ENCODE peak calls at places on chromosomes 12 and 14, in five cellular contexts. W, B, U, P and V are unnamed samples.

GRCh38 chr12:59834659-59835474 is 239.0 kb downstream of the SLC16A7 start:
- DNase-seq in W (peak), B (no peak), U (peak), P (no peak), V (peak)

GRCh38 chr12:128727999-128728398 is 95.8 kb downstream of the SLC15A4 start:
- DNase-seq in W (no peak), B (no peak), U (peak), P (no peak), V (no peak)

GRCh38 chr14:36057452-36058142 is 118.9 kb downstream of the PTCSC3 start:
- DNase-seq in W (no peak), B (no peak), U (no peak), P (no peak), V (peak)

GRCh38 chr12:47079365-47079893 is at the start of gene PCED1B:
- DNase-seq in W (no peak), B (no peak), U (peak), P (no peak), V (peak)

GRCh38 chr12:11969437-11970154 is 101.1 kb upstream of the BCL2L14 start:
- DNase-seq in W (peak), B (peak), U (no peak), P (no peak), V (no peak)

GRCh38 chr14:99252940-99253868 is 18.8 kb downstream of the BCL11B start:
- DNase-seq in W (no peak), B (no peak), U (no peak), P (no peak), V (peak)

GRCh38 chr12:132057691-132058090 is 86.4 kb downstream of the DDX51 start:
- DNase-seq in W (no peak), B (no peak), U (no peak), P (no peak), V (no peak)

GRCh38 chr12:52924764-52925716 is 20.2 kb upstream of the KRT8 start:
- DNase-seq in W (no peak), B (no peak), U (peak), P (no peak), V (no peak)

GRCh38 chr14:32561520-32561919 is 232.4 kb downstream of the AKAP6 start:
- DNase-seq in W (no peak), B (no peak), U (no peak), P (no peak), V (no peak)

GRCh38 chr14:40003773-40004172 is 571.5 kb upstream of the FBXO33 start:
- DNase-seq in W (no peak), B (no peak), U (no peak), P (no peak), V (no peak)

GRCh38 chr12:58249610-58250009 is 308.2 kb downstream of the ATP23 start:
- DNase-seq in W (no peak), B (no peak), U (no peak), P (no peak), V (no peak)

GRCh38 chr12:46608431-46609280 is 217.1 kb downstream of the SLC38A4 start:
- DNase-seq in W (no peak), B (no peak), U (no peak), P (no peak), V (no peak)

GRCh38 chr12:64590183-64590582 is 20.1 kb upstream of the RASSF3 start:
- DNase-seq in W (no peak), B (no peak), U (no peak), P (no peak), V (no peak)

GRCh38 chr14:21072102-21072501 is 2.0 kb downstream of the ARHGEF40 start:
- DNase-seq in W (no peak), B (no peak), U (no peak), P (no peak), V (no peak)

GRCh38 chr14:41604793-41605534 is 1.7 kb upstream of the LRFN5 start:
- DNase-seq in W (peak), B (no peak), U (no peak), P (no peak), V (peak)

GRCh38 chr14:66507181-66507721 is 696 bp upstream of the GPHN start:
- DNase-seq in W (peak), B (no peak), U (no peak), P (no peak), V (no peak)

DNA sequence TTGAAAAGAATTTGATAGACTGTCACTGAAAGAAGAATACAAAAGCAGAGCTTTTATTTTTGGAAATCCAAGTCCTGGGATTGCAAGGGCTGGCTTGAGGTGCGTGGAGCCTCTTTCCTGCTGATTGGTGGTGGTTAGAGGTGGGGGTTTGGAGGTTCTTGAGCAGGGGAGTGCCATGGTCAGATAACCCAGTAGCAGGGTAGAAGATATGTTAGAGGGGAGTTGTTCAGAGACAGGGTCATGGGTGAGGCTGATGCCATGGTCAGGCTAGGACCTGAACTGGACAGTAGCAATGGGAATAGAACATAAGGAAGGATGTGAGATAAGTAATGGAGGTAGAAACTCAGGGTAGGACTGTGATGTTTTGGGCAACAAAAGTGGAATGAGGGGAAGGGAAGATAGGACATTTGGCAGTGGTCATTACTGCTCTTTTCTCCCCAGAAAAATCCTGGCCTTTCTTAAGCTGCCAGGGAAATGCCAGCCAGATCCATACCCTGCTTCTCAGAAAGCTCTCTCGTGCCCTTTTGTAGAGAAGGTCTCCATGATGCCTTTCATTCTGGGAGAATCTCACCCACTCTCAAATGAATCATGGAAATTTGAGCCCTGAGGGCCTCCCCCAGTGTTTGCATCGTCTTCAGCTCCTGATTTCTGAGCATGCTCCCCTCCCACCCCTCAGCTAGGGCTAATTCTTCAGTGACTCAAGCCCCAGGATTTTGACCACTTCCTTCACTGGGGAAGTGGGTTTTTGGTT is 9.5 kb downstream of the EMP1 start:
- DNase-seq in W (no peak), B (no peak), U (no peak), P (no peak), V (no peak)
- TF ChIP-seq SUZ12 in W (no peak), B (no peak), U (no peak), P (no peak), V (no peak)

DNA sequence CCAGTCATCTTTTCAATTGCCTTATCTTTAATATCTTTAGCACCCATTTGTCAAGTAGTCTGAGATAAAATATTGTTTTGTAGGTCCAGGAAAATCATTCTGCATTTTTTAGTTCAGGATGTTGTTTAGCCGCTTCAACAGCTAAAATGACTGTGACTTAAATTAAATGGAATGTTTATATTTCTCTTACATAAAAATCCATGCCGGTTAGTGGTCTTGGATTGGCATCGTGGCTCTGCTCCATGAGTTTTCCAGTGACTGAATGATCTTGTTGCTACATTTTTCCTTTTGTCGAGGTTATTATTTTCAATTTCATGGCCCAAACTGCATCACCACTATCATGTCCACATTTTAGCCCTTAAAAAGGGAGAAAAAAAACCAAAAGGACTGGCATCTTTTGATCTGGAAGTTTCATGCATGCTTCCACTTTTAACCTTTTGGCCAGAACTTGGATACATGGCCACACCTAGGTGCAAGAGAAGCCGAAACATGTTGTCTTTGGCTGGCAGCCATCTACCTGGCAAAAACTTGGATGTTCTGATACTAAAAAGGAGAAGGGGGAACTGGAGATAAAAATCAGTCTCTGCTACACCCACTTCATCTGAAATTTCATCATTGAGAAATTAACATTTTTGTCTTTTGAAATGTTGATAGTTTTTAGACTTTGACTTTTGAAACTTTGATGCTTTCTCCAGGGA is 142.4 kb downstream of the OTOGL start:
- DNase-seq in W (no peak), B (no peak), U (no peak), P (no peak), V (no peak)
- TF ChIP-seq SUZ12 in W (no peak), B (no peak), U (no peak), P (no peak), V (no peak)

DNA sequence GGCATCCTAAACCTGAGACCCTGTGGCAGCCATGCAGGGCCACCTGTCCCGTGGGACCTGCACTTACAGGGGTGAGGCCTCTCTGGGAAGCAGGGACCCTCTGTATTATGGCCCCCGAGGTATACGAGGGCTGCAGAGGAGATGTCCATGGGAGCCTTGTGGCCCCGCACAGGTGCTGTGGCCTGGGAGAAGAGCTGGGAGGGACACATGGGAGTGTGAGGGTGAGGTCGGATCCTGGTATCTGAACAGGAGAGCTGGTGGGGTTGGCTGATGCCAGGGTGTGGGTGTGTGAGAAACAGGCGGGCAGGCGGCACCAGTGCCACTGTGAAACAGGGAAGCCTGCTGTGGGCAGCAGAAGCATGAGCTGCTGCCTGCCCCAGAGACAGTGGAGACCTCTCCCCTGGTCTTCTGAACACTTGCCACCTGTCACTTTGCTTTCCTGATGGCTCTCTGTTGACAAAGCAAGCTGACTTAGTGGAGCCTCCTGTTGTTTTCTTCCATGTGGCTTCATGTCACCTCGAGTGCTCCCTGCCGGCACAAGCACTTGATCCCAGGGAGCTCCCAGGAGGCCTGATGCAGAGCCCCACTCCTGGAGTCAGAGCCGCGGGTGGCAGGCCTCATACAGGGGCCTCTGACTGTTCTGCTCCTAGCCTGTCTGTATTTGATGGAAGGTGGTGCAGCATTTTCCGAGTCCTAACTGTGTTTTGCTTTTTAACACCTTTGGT is 19.8 kb upstream of the AMN start:
- DNase-seq in W (no peak), B (no peak), U (no peak), P (no peak), V (no peak)
- TF ChIP-seq SUZ12 in W (no peak), B (no peak), U (no peak), P (no peak), V (no peak)

GRCh38 chr12:67927231-67927630 is 62.0 kb upstream of the IFNG-AS1 start:
- DNase-seq in W (no peak), B (no peak), U (no peak), P (no peak), V (no peak)
- TF ChIP-seq SUZ12 in W (no peak), B (no peak), U (no peak), P (no peak), V (no peak)

GRCh38 chr14:59507063-59507751 is 22.9 kb downstream of the JKAMP start:
- DNase-seq in W (peak), B (no peak), U (peak), P (peak), V (peak)
- TF ChIP-seq SUZ12 in W (no peak), B (no peak), U (no peak), P (no peak), V (no peak)

GRCh38 chr12:91763654-91764439 is 381.8 kb downstream of the BTG1 start:
- DNase-seq in W (no peak), B (no peak), U (no peak), P (no peak), V (no peak)
- TF ChIP-seq SUZ12 in W (no peak), B (no peak), U (no peak), P (no peak), V (no peak)

GRCh38 chr14:62743569-62743968 is 301.7 kb downstream of the KCNH5 start:
- DNase-seq in W (no peak), B (no peak), U (no peak), P (no peak), V (peak)
- TF ChIP-seq SUZ12 in W (no peak), B (no peak), U (no peak), P (no peak), V (no peak)

GRCh38 chr12:20142956-20143355 is 225.4 kb upstream of the PDE3A start:
- DNase-seq in W (peak), B (no peak), U (no peak), P (no peak), V (peak)
- TF ChIP-seq SUZ12 in W (no peak), B (no peak), U (no peak), P (no peak), V (no peak)

DNA sequence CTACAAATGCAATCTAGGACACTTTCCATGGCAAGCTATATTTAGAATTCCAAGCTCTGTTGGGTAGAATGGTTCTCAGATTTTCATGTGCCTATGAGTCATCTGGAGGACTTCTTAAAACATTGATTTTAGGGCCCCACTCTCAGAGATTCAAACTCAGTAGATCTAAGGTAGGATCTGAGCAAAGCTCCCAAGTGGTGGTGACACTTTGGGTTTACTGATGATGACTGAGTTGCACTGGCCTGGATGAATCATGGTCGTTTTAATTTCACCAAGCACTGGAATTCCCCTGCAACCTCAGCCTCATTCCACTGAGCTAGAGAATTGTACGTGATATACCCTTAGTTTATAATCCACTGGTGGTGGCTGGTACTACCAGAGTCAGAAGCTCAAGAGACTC is 86.5 kb downstream of the PPM1H start:
- DNase-seq in W (no peak), B (peak), U (no peak), P (no peak), V (no peak)
- TF ChIP-seq SUZ12 in W (no peak), B (no peak), U (no peak), P (no peak), V (no peak)